ENCODE peak calls at places on chromosomes 16 and 17, in four cellular contexts. One of them, this sample, is unnamed.

GRCh38 chr17:32998111-32998892 is 6.7 kb downstream of the SPACA3 start:
- DNase-seq in breast epithelium: peak; percentile 77
- DNase-seq in AG10803: peak; percentile 71
- DNase-seq in cardiac fibroblast: peak; percentile 73
- DNase-seq in this sample: peak; percentile 47

GRCh38 chr16:24800586-24800985 is 45.2 kb upstream of the SLC5A11 start:
- DNase-seq in AG10803: peak; percentile 20
- DNase-seq in breast epithelium: no peak
- DNase-seq in cardiac fibroblast: peak; percentile 51
- DNase-seq in this sample: peak; percentile 30

GRCh38 chr17:21298056-21298982 is 13.8 kb downstream of the MAP2K3 start:
- DNase-seq in breast epithelium: no peak
- DNase-seq in cardiac fibroblast: no peak
- DNase-seq in AG10803: no peak
- DNase-seq in this sample: no peak

GRCh38 chr16:31487720-31488629 is 5.1 kb downstream of the SLC5A2 start:
- DNase-seq in breast epithelium: no peak
- DNase-seq in cardiac fibroblast: no peak
- DNase-seq in AG10803: no peak
- DNase-seq in this sample: no peak

GRCh38 chr17:21039839-21040575 is 2.8 kb downstream of the USP22 start:
- DNase-seq in AG10803: peak; percentile 55
- DNase-seq in breast epithelium: no peak
- DNase-seq in cardiac fibroblast: peak; percentile 65
- DNase-seq in this sample: peak; percentile 46

GRCh38 chr16:1398351-1398750 is 16.2 kb downstream of the UNKL start:
- DNase-seq in cardiac fibroblast: no peak
- DNase-seq in breast epithelium: no peak
- DNase-seq in AG10803: no peak
- DNase-seq in this sample: no peak

GRCh38 chr17:48587276-48588073 is 2.6 kb downstream of the HOXB3 start:
- DNase-seq in breast epithelium: no peak
- DNase-seq in AG10803: peak; percentile 72
- DNase-seq in cardiac fibroblast: no peak
- DNase-seq in this sample: no peak

GRCh38 chr17:80679816-80680215 is 135.2 kb downstream of the RPTOR start:
- DNase-seq in cardiac fibroblast: no peak
- DNase-seq in breast epithelium: no peak
- DNase-seq in AG10803: no peak
- DNase-seq in this sample: no peak

GRCh38 chr16:12236491-12237030 is 260.0 kb downstream of the SNX29 start:
- DNase-seq in AG10803: no peak
- DNase-seq in breast epithelium: no peak
- DNase-seq in cardiac fibroblast: peak; percentile 56
- DNase-seq in this sample: no peak

GRCh38 chr16:67968440-67969285 is at the start of gene SLC12A4:
- DNase-seq in breast epithelium: peak; percentile 76
- DNase-seq in AG10803: peak; percentile 76
- DNase-seq in cardiac fibroblast: peak; percentile 70
- DNase-seq in this sample: peak; percentile 69

GRCh38 chr17:63937319-63937718 is 5.2 kb upstream of the CD79B start:
- DNase-seq in AG10803: no peak
- DNase-seq in cardiac fibroblast: no peak
- DNase-seq in breast epithelium: no peak
- DNase-seq in this sample: no peak

GRCh38 chr16:728131-728889 is 1.4 kb downstream of the HAGHL start:
- DNase-seq in breast epithelium: no peak
- DNase-seq in cardiac fibroblast: peak; percentile 79
- DNase-seq in AG10803: peak; percentile 72
- DNase-seq in this sample: peak; percentile 83

GRCh38 chr16:9232102-9232501 is 140.7 kb downstream of the HAPSTR1 start:
- DNase-seq in AG10803: no peak
- DNase-seq in breast epithelium: no peak
- DNase-seq in cardiac fibroblast: no peak
- DNase-seq in this sample: no peak
- H3K4me3 ChIP-seq in AG10803: no peak overlapping the region
- H3K4me3 ChIP-seq in breast epithelium: no peak overlapping the region
- H3K4me3 ChIP-seq in cardiac fibroblast: no peak overlapping the region
- H3K4me3 ChIP-seq in this sample: no peak overlapping the region

DNA sequence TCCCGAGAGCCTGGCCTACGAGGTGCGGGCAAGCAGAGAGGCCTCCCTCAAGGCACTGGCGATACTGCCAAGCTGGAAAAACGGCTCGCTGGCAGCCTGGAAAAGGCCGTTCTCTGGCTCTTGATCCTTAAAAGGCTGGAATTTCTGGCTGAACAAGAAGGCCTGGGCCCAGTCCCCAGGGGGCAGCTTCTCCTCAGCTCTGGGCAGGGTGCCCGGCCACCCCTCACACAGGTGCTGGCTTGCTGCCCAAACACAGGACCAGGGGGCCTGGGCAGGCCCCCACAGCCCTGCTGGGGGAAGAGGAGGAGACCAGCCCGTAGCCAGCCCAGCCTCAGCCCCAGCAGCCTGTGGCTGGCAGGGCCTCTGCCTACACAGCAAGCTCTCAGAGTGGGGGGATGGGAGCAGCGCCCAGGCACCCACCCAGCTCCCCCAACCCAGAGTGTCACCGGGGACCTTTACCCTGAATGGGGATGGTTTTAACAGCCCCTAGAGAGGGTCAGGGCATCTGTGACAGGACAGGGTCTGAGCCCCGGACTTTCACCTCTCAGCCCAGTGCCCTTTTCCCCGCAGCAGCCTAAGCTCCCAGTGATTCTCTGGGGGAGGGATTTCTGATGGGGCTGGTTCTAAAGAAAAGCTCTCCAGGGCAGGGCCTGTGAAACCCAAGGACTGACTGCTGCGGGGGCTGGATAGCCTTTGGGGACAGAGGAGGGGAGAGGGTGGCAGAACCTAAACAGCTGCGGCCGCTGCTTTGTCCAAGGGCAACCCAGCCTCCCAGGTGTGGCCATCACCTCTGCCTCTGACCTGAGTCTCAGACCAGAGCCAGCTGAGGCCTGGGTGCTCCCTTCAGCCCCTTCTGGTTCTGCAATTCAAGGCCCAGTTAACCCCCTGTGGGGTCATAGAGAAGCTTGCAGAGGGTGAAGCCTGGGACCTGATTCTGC is 38.6 kb upstream of the TOB1 start:
- DNase-seq in cardiac fibroblast: no peak
- DNase-seq in breast epithelium: peak; percentile 90
- DNase-seq in AG10803: peak; percentile 25
- DNase-seq in this sample: peak; percentile 59
- TF ChIP-seq CTCF in cardiac fibroblast: no peak
- TF ChIP-seq CTCF in breast epithelium: no peak
- TF ChIP-seq CTCF in AG10803: no peak
- TF ChIP-seq CTCF in this sample: no peak

GRCh38 chr17:62681061-62681938 is 53.8 kb downstream of the MRC2 start:
- DNase-seq in breast epithelium: no peak
- DNase-seq in AG10803: no peak
- DNase-seq in cardiac fibroblast: no peak
- DNase-seq in this sample: no peak
- H3K4me3 ChIP-seq in breast epithelium: peak overlapping the region; percentile 55
- H3K4me3 ChIP-seq in AG10803: no peak overlapping the region
- H3K4me3 ChIP-seq in cardiac fibroblast: no peak overlapping the region
- H3K4me3 ChIP-seq in this sample: no peak overlapping the region

DNA sequence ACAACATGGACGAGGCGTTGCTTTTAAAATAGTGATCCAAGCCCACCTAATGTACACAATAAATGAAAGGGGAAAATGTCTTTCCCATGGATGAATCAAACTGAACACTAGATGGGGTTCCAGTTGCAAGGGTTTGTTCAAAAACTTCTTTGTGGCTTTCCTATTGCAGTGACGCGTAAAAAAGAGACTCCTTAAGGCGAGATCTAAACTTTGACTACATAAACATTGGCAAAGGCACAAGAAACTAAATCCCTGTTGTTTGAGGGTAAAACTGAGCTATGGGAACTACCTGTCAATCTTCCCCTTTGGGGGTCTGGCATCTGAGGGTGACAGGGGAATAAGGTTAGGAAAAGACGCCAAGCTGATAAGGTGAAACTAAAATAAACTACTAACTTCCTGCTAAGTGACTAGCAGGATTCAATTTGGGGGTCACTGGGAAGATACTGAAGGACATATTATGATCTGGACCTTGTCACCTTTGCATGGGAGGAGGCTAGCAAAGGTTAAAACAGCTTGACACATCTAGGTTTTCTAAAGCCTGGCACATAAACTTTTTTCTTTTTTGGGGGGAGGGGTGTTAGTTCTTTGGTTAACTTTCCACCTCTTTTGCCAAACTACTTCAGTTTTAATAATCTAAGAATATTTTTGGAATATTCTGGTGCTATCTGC is 4.7 kb downstream of the SALL1 start:
- DNase-seq in AG10803: peak; percentile 56
- DNase-seq in breast epithelium: no peak
- DNase-seq in cardiac fibroblast: peak; percentile 22
- DNase-seq in this sample: peak; percentile 77
- TF ChIP-seq CTCF in AG10803: peak; percentile 70
- TF ChIP-seq CTCF in breast epithelium: no peak
- TF ChIP-seq CTCF in cardiac fibroblast: peak; percentile 29
- TF ChIP-seq CTCF in this sample: peak; percentile 59

DNA sequence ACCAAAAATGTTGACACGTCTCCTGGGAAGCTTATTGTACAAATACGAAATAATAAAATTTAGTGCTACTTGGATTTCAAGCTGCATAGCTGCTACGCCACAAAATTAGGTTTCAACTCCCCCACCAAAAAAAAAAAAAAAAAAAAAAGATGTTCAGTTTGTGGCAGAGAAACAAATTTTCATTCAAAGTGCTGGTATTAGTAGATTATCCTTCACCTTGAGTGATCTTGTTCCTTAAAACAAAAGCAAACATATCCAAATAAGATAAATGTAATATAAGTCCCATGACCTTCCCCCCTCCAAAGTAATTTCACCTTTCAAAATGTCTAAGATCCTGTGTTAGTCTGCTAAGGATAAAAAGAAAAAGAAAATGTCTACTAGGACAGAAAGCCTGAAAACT is 2.2 kb downstream of the TOB1 start:
- DNase-seq in AG10803: no peak
- DNase-seq in cardiac fibroblast: no peak
- DNase-seq in breast epithelium: no peak
- DNase-seq in this sample: no peak
- H3K4me3 ChIP-seq in AG10803: peak overlapping the region; percentile 95
- H3K4me3 ChIP-seq in cardiac fibroblast: no peak overlapping the region
- H3K4me3 ChIP-seq in breast epithelium: peak overlapping the region; percentile 98
- H3K4me3 ChIP-seq in this sample: peak overlapping the region; percentile 55

GRCh38 chr16:85326113-85326793 is 214.0 kb upstream of the CIBAR2 start:
- DNase-seq in cardiac fibroblast: peak; percentile 38
- DNase-seq in AG10803: peak; percentile 13
- DNase-seq in breast epithelium: no peak
- DNase-seq in this sample: no peak

GRCh38 chr16:85323230-85323960 is 211.1 kb upstream of the CIBAR2 start:
- DNase-seq in AG10803: no peak
- DNase-seq in breast epithelium: no peak
- DNase-seq in cardiac fibroblast: no peak
- DNase-seq in this sample: no peak

GRCh38 chr16:85323961-85324253 is 211.6 kb upstream of the CIBAR2 start:
- DNase-seq in cardiac fibroblast: no peak
- DNase-seq in AG10803: no peak
- DNase-seq in breast epithelium: no peak
- DNase-seq in this sample: no peak

GRCh38 chr16:85326794-85327181 is 214.5 kb upstream of the CIBAR2 start:
- DNase-seq in cardiac fibroblast: no peak
- DNase-seq in AG10803: no peak
- DNase-seq in breast epithelium: no peak
- DNase-seq in this sample: no peak

GRCh38 chr16:85324506-85324905 is 212.2 kb upstream of the CIBAR2 start:
- DNase-seq in AG10803: no peak
- DNase-seq in cardiac fibroblast: no peak
- DNase-seq in breast epithelium: no peak
- DNase-seq in this sample: no peak
- TF ChIP-seq CTCF in AG10803: no peak
- TF ChIP-seq CTCF in cardiac fibroblast: no peak
- TF ChIP-seq CTCF in breast epithelium: no peak
- TF ChIP-seq CTCF in this sample: no peak

GRCh38 chr17:77800832-77801231 is 157.7 kb upstream of the TNRC6C start:
- DNase-seq in cardiac fibroblast: no peak
- DNase-seq in AG10803: no peak
- DNase-seq in breast epithelium: no peak
- DNase-seq in this sample: no peak

GRCh38 chr17:77801545-77802332 is 156.8 kb upstream of the TNRC6C start:
- DNase-seq in AG10803: no peak
- DNase-seq in breast epithelium: no peak
- DNase-seq in cardiac fibroblast: no peak
- DNase-seq in this sample: no peak

GRCh38 chr17:77796201-77796860 is 162.2 kb upstream of the TNRC6C start:
- DNase-seq in AG10803: peak; percentile 35
- DNase-seq in cardiac fibroblast: no peak
- DNase-seq in breast epithelium: no peak
- DNase-seq in this sample: no peak

GRCh38 chr17:77795685-77796084 is 162.8 kb upstream of the TNRC6C start:
- DNase-seq in breast epithelium: no peak
- DNase-seq in cardiac fibroblast: no peak
- DNase-seq in AG10803: no peak
- DNase-seq in this sample: no peak

DNA sequence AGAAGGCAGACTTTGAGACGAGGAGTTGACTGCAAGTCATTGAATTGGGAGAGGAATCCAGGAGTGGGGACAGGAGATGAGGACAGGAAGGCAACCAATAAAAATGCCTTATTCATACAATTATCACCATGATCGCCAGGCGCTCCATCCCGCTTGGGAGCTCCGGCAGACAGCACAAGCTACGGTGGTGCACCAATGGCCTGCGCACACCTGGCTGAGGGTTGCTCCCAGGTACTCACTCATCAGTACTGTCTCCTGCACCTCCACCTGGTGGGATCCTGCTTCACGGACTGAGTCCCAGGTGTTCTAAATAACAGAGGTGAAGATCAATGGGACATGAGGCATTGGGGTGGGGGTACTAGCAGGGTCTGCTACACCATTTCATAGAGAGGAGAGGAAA is 160.0 kb upstream of the TNRC6C start:
- DNase-seq in breast epithelium: no peak
- DNase-seq in AG10803: no peak
- DNase-seq in cardiac fibroblast: no peak
- DNase-seq in this sample: no peak
- H3K4me3 ChIP-seq in breast epithelium: no peak overlapping the region
- H3K4me3 ChIP-seq in AG10803: no peak overlapping the region
- H3K4me3 ChIP-seq in cardiac fibroblast: no peak overlapping the region
- H3K4me3 ChIP-seq in this sample: no peak overlapping the region